ENCODE peak calls at places on chromosomes 13 and 19, in eight cellular contexts. K is stimulated activated CD4-positive, alpha-beta T cell treated with anti-CD3 and anti-CD28 coated beads, Interleukin-4, amount 100 ng/mL, for 48 hours; G is astrocyte of the spinal cord; C is choroid plexus epithelial cell; R is B cell; X is NCI-H1092; E is NCI-H2081; H is stromal cell of bone marrow. P is an unnamed sample.
A peak's percentile ranks its signal among the peaks of the same experiment; 100 is the strongest.

GRCh38 chr13:75514080-75515040 is 23.3 kb downstream of the COMMD6 start:
- DNase-seq in G (peak; percentile 27), H (no peak), K (no peak), C (peak; percentile 77), X (no peak), R (no peak), E (no peak), P (no peak)

GRCh38 chr19:29285878-29286277 is 72.9 kb upstream of the UQCRFS1 start:
- DNase-seq in G (no peak), H (no peak), C (no peak), R (no peak), X (no peak), E (no peak), K (no peak), P (no peak)

GRCh38 chr13:61880576-61881283 is 465.1 kb upstream of the PCDH20 start:
- DNase-seq in X (peak; percentile 4), C (peak; percentile 14), H (no peak), R (no peak), G (peak; percentile 16), K (no peak), E (no peak), P (no peak)

GRCh38 chr19:57350877-57351805 is at the start of gene ZNF304:
- DNase-seq in E (peak; percentile 90), X (peak; percentile 89), R (peak; percentile 87), K (peak; percentile 64), G (peak; percentile 96), C (peak; percentile 96), H (peak; percentile 96), P (peak; percentile 92)

GRCh38 chr13:108877300-108877699 is 247.9 kb downstream of the MYO16 start:
- DNase-seq in G (peak; percentile 36), E (no peak), C (peak; percentile 54), K (no peak), X (no peak), H (peak; percentile 8), R (no peak), P (no peak)

GRCh38 chr19:12796146-12797071 is 5.1 kb downstream of the JUNB start:
- DNase-seq in E (peak; percentile 70), X (peak; percentile 68), C (peak; percentile 87), R (no peak), H (peak; percentile 52), G (peak; percentile 83), K (no peak), P (peak; percentile 88)

GRCh38 chr19:46460981-46461380 is 10.4 kb downstream of the PNMA8A start:
- DNase-seq in C (no peak), G (no peak), X (no peak), K (no peak), H (no peak), R (no peak), E (no peak), P (no peak)

GRCh38 chr19:48890551-48890950 is 8.0 kb downstream of the TULP2 start:
- DNase-seq in C (no peak), E (no peak), X (no peak), K (no peak), G (no peak), H (no peak), R (no peak), P (no peak)

GRCh38 chr13:49759503-49759902 is 33.0 kb downstream of the KPNA3 start:
- DNase-seq in X (no peak), C (peak; percentile 53), E (no peak), K (no peak), H (no peak), R (no peak), G (peak; percentile 27), P (no peak)

GRCh38 chr13:24207841-24208240 is 47.3 kb downstream of the SPATA13 start:
- DNase-seq in G (no peak), R (no peak), H (no peak), C (no peak), K (no peak), E (no peak), X (no peak), P (no peak)

GRCh38 chr13:110107568-110108347 is 199.2 kb downstream of the COL4A1 start:
- DNase-seq in H (no peak), K (no peak), G (no peak), C (peak; percentile 35), X (no peak), E (no peak), R (no peak), P (no peak)

GRCh38 chr13:25453966-25454365 is 82.2 kb downstream of the ATP8A2 start:
- DNase-seq in G (no peak), K (no peak), H (no peak), X (no peak), E (no peak), R (no peak), C (no peak), P (no peak)

GRCh38 chr19:41530761-41531301 is 45.1 kb upstream of the CEACAM21 start:
- DNase-seq in X (no peak), C (peak; percentile 27), E (no peak), R (no peak), H (no peak), G (no peak), K (no peak), P (no peak)

GRCh38 chr13:91141619-91142061 is 205.8 kb upstream of the MIR17HG start:
- DNase-seq in X (no peak), G (no peak), R (no peak), E (no peak), K (no peak), H (peak; percentile 18), C (no peak), P (no peak)

GRCh38 chr13:40895715-40896184 is 106.3 kb downstream of the SLC25A15 start:
- DNase-seq in R (no peak), E (peak; percentile 11), H (no peak), C (no peak), G (no peak), X (no peak), K (no peak), P (peak; percentile 20)

P was measured in DMS79 treated with DMSO at 0.1 percent for 48 hours.